ENCODE peak calls at places on chromosomes 16 and 17, in eight cellular contexts. One of them, this sample, is unnamed.

GRCh38 chr16:57999366-57999970 is 1.0 kb downstream of the ZNF319 start:
- DNase-seq in CD8-positive, alpha-beta memory T cell: no peak
- DNase-seq in CD4-positive, alpha-beta T cell: peak; percentile 47
- DNase-seq in GM12865: peak; percentile 35
- DNase-seq in EL: peak; percentile 44
- DNase-seq in iPS-NIHi11: no peak
- DNase-seq in activated gamma-delta T cell treated with anti-CD3 and anti-CD28 coated beads, Interleukin-2, amount 50 U/mL, for 16 hours: no peak
- DNase-seq in T-helper 1 cell: peak; percentile 49
- DNase-seq in this sample: no peak

GRCh38 chr16:67456383-67457140 is 24.4 kb downstream of the ATP6V0D1 start:
- DNase-seq in CD8-positive, alpha-beta memory T cell: no peak
- DNase-seq in CD4-positive, alpha-beta T cell: no peak
- DNase-seq in GM12865: no peak
- DNase-seq in EL: peak; percentile 20
- DNase-seq in iPS-NIHi11: peak; percentile 66
- DNase-seq in activated gamma-delta T cell treated with anti-CD3 and anti-CD28 coated beads, Interleukin-2, amount 50 U/mL, for 16 hours: no peak
- DNase-seq in T-helper 1 cell: no peak
- DNase-seq in this sample: peak; percentile 74

GRCh38 chr16:55341681-55342080 is 17.7 kb downstream of the IRX6 start:
- DNase-seq in CD8-positive, alpha-beta memory T cell: no peak
- DNase-seq in CD4-positive, alpha-beta T cell: no peak
- DNase-seq in GM12865: no peak
- DNase-seq in EL: no peak
- DNase-seq in iPS-NIHi11: no peak
- DNase-seq in activated gamma-delta T cell treated with anti-CD3 and anti-CD28 coated beads, Interleukin-2, amount 50 U/mL, for 16 hours: no peak
- DNase-seq in T-helper 1 cell: no peak
- DNase-seq in this sample: no peak

GRCh38 chr16:85420501-85421337 is 192.4 kb upstream of the GSE1 start:
- DNase-seq in CD8-positive, alpha-beta memory T cell: peak; percentile 74
- DNase-seq in CD4-positive, alpha-beta T cell: peak; percentile 80
- DNase-seq in GM12865: peak; percentile 71
- DNase-seq in EL: peak; percentile 39
- DNase-seq in iPS-NIHi11: peak; percentile 95
- DNase-seq in activated gamma-delta T cell treated with anti-CD3 and anti-CD28 coated beads, Interleukin-2, amount 50 U/mL, for 16 hours: peak; percentile 67
- DNase-seq in T-helper 1 cell: peak; percentile 69
- DNase-seq in this sample: peak; percentile 69

GRCh38 chr17:78290671-78291070 is 59.2 kb downstream of the TMEM235 start:
- DNase-seq in CD8-positive, alpha-beta memory T cell: no peak
- DNase-seq in CD4-positive, alpha-beta T cell: no peak
- DNase-seq in GM12865: no peak
- DNase-seq in EL: no peak
- DNase-seq in iPS-NIHi11: no peak
- DNase-seq in activated gamma-delta T cell treated with anti-CD3 and anti-CD28 coated beads, Interleukin-2, amount 50 U/mL, for 16 hours: no peak
- DNase-seq in T-helper 1 cell: no peak
- DNase-seq in this sample: no peak

GRCh38 chr17:6413073-6413472 is 21.8 kb downstream of the AIPL1 start:
- DNase-seq in CD8-positive, alpha-beta memory T cell: no peak
- DNase-seq in CD4-positive, alpha-beta T cell: no peak
- DNase-seq in GM12865: peak; percentile 32
- DNase-seq in EL: peak; percentile 40
- DNase-seq in iPS-NIHi11: peak; percentile 62
- DNase-seq in activated gamma-delta T cell treated with anti-CD3 and anti-CD28 coated beads, Interleukin-2, amount 50 U/mL, for 16 hours: no peak
- DNase-seq in T-helper 1 cell: peak; percentile 13
- DNase-seq in this sample: peak; percentile 82

GRCh38 chr17:62901544-62901943 is 64.5 kb upstream of the TANC2 start:
- DNase-seq in CD8-positive, alpha-beta memory T cell: no peak
- DNase-seq in CD4-positive, alpha-beta T cell: no peak
- DNase-seq in GM12865: no peak
- DNase-seq in EL: no peak
- DNase-seq in iPS-NIHi11: no peak
- DNase-seq in activated gamma-delta T cell treated with anti-CD3 and anti-CD28 coated beads, Interleukin-2, amount 50 U/mL, for 16 hours: no peak
- DNase-seq in T-helper 1 cell: no peak
- DNase-seq in this sample: no peak

GRCh38 chr16:57150682-57151330 is 35.0 kb downstream of the PSME3IP1 start:
- DNase-seq in CD8-positive, alpha-beta memory T cell: no peak
- DNase-seq in CD4-positive, alpha-beta T cell: no peak
- DNase-seq in GM12865: no peak
- DNase-seq in EL: no peak
- DNase-seq in iPS-NIHi11: no peak
- DNase-seq in activated gamma-delta T cell treated with anti-CD3 and anti-CD28 coated beads, Interleukin-2, amount 50 U/mL, for 16 hours: no peak
- DNase-seq in T-helper 1 cell: no peak
- DNase-seq in this sample: peak; percentile 19

GRCh38 chr17:79452706-79453105 is 158.1 kb downstream of the RBFOX3 start:
- DNase-seq in CD8-positive, alpha-beta memory T cell: no peak
- DNase-seq in CD4-positive, alpha-beta T cell: no peak
- DNase-seq in GM12865: no peak
- DNase-seq in EL: no peak
- DNase-seq in iPS-NIHi11: no peak
- DNase-seq in activated gamma-delta T cell treated with anti-CD3 and anti-CD28 coated beads, Interleukin-2, amount 50 U/mL, for 16 hours: no peak
- DNase-seq in T-helper 1 cell: no peak
- DNase-seq in this sample: no peak

GRCh38 chr17:29076722-29077121 is 33.8 kb downstream of the PIPOX start:
- DNase-seq in CD8-positive, alpha-beta memory T cell: no peak
- DNase-seq in CD4-positive, alpha-beta T cell: no peak
- DNase-seq in GM12865: no peak
- DNase-seq in EL: no peak
- DNase-seq in iPS-NIHi11: no peak
- DNase-seq in activated gamma-delta T cell treated with anti-CD3 and anti-CD28 coated beads, Interleukin-2, amount 50 U/mL, for 16 hours: no peak
- DNase-seq in T-helper 1 cell: no peak
- DNase-seq in this sample: peak; percentile 76

GRCh38 chr16:55543470-55543869 is 23.0 kb upstream of the CAPNS2 start:
- DNase-seq in CD8-positive, alpha-beta memory T cell: no peak
- DNase-seq in CD4-positive, alpha-beta T cell: no peak
- DNase-seq in GM12865: no peak
- DNase-seq in EL: peak; percentile 42
- DNase-seq in iPS-NIHi11: no peak
- DNase-seq in activated gamma-delta T cell treated with anti-CD3 and anti-CD28 coated beads, Interleukin-2, amount 50 U/mL, for 16 hours: no peak
- DNase-seq in T-helper 1 cell: no peak
- DNase-seq in this sample: peak; percentile 66

GRCh38 chr17:65690626-65691310 is 129.3 kb upstream of the AXIN2 start:
- DNase-seq in CD8-positive, alpha-beta memory T cell: no peak
- DNase-seq in CD4-positive, alpha-beta T cell: no peak
- DNase-seq in GM12865: peak; percentile 33
- DNase-seq in EL: no peak
- DNase-seq in iPS-NIHi11: no peak
- DNase-seq in activated gamma-delta T cell treated with anti-CD3 and anti-CD28 coated beads, Interleukin-2, amount 50 U/mL, for 16 hours: no peak
- DNase-seq in T-helper 1 cell: no peak
- DNase-seq in this sample: no peak

GRCh38 chr16:5065813-5066212 is at the start of gene C16orf89:
- DNase-seq in CD8-positive, alpha-beta memory T cell: no peak
- DNase-seq in CD4-positive, alpha-beta T cell: no peak
- DNase-seq in GM12865: no peak
- DNase-seq in EL: no peak
- DNase-seq in iPS-NIHi11: no peak
- DNase-seq in activated gamma-delta T cell treated with anti-CD3 and anti-CD28 coated beads, Interleukin-2, amount 50 U/mL, for 16 hours: no peak
- DNase-seq in T-helper 1 cell: no peak
- DNase-seq in this sample: no peak

GRCh38 chr16:20898938-20899502 is 1.1 kb downstream of the DCUN1D3 start:
- DNase-seq in CD8-positive, alpha-beta memory T cell: no peak
- DNase-seq in CD4-positive, alpha-beta T cell: no peak
- DNase-seq in GM12865: no peak
- DNase-seq in EL: peak; percentile 80
- DNase-seq in iPS-NIHi11: no peak
- DNase-seq in activated gamma-delta T cell treated with anti-CD3 and anti-CD28 coated beads, Interleukin-2, amount 50 U/mL, for 16 hours: no peak
- DNase-seq in T-helper 1 cell: no peak
- DNase-seq in this sample: no peak

GRCh38 chr17:17054636-17055035 is 12.4 kb downstream of the MPRIP start:
- DNase-seq in CD8-positive, alpha-beta memory T cell: no peak
- DNase-seq in CD4-positive, alpha-beta T cell: no peak
- DNase-seq in GM12865: no peak
- DNase-seq in EL: no peak
- DNase-seq in iPS-NIHi11: no peak
- DNase-seq in activated gamma-delta T cell treated with anti-CD3 and anti-CD28 coated beads, Interleukin-2, amount 50 U/mL, for 16 hours: no peak
- DNase-seq in T-helper 1 cell: no peak
- DNase-seq in this sample: no peak

GRCh38 chr17:31386542-31387075 is 4.9 kb upstream of the RAB11FIP4 start:
- DNase-seq in CD8-positive, alpha-beta memory T cell: no peak
- DNase-seq in CD4-positive, alpha-beta T cell: no peak
- DNase-seq in GM12865: no peak
- DNase-seq in EL: no peak
- DNase-seq in iPS-NIHi11: no peak
- DNase-seq in activated gamma-delta T cell treated with anti-CD3 and anti-CD28 coated beads, Interleukin-2, amount 50 U/mL, for 16 hours: no peak
- DNase-seq in T-helper 1 cell: no peak
- DNase-seq in this sample: no peak

GRCh38 chr16:9351841-9352434 is 260.5 kb downstream of the HAPSTR1 start:
- DNase-seq in CD8-positive, alpha-beta memory T cell: no peak
- DNase-seq in CD4-positive, alpha-beta T cell: no peak
- DNase-seq in GM12865: no peak
- DNase-seq in EL: no peak
- DNase-seq in iPS-NIHi11: no peak
- DNase-seq in activated gamma-delta T cell treated with anti-CD3 and anti-CD28 coated beads, Interleukin-2, amount 50 U/mL, for 16 hours: no peak
- DNase-seq in T-helper 1 cell: no peak
- DNase-seq in this sample: no peak

GRCh38 chr17:44758414-44759095 is at the start of gene ADAM11:
- DNase-seq in CD8-positive, alpha-beta memory T cell: no peak
- DNase-seq in CD4-positive, alpha-beta T cell: no peak
- DNase-seq in GM12865: no peak
- DNase-seq in EL: no peak
- DNase-seq in iPS-NIHi11: peak; percentile 85
- DNase-seq in activated gamma-delta T cell treated with anti-CD3 and anti-CD28 coated beads, Interleukin-2, amount 50 U/mL, for 16 hours: no peak
- DNase-seq in T-helper 1 cell: no peak
- DNase-seq in this sample: peak; percentile 69

GRCh38 chr16:79811541-79811940 is 211.0 kb upstream of the MAF start:
- DNase-seq in CD8-positive, alpha-beta memory T cell: no peak
- DNase-seq in CD4-positive, alpha-beta T cell: no peak
- DNase-seq in GM12865: no peak
- DNase-seq in EL: no peak
- DNase-seq in iPS-NIHi11: no peak
- DNase-seq in activated gamma-delta T cell treated with anti-CD3 and anti-CD28 coated beads, Interleukin-2, amount 50 U/mL, for 16 hours: no peak
- DNase-seq in T-helper 1 cell: no peak
- DNase-seq in this sample: no peak

GRCh38 chr16:84541999-84542876 is 37.8 kb upstream of the MEAK7 start:
- DNase-seq in CD8-positive, alpha-beta memory T cell: no peak
- DNase-seq in CD4-positive, alpha-beta T cell: no peak
- DNase-seq in GM12865: no peak
- DNase-seq in EL: peak; percentile 36
- DNase-seq in iPS-NIHi11: no peak
- DNase-seq in activated gamma-delta T cell treated with anti-CD3 and anti-CD28 coated beads, Interleukin-2, amount 50 U/mL, for 16 hours: no peak
- DNase-seq in T-helper 1 cell: no peak
- DNase-seq in this sample: no peak

GRCh38 chr16:25027781-25028180 is 12.6 kb upstream of the ARHGAP17 start:
- DNase-seq in CD8-positive, alpha-beta memory T cell: no peak
- DNase-seq in CD4-positive, alpha-beta T cell: no peak
- DNase-seq in GM12865: no peak
- DNase-seq in EL: no peak
- DNase-seq in iPS-NIHi11: no peak
- DNase-seq in activated gamma-delta T cell treated with anti-CD3 and anti-CD28 coated beads, Interleukin-2, amount 50 U/mL, for 16 hours: no peak
- DNase-seq in T-helper 1 cell: no peak
- DNase-seq in this sample: no peak

GRCh38 chr17:82212331-82213250 is at the start of gene CCDC57:
- DNase-seq in CD8-positive, alpha-beta memory T cell: no peak
- DNase-seq in CD4-positive, alpha-beta T cell: peak; percentile 69
- DNase-seq in GM12865: peak; percentile 91
- DNase-seq in EL: peak; percentile 79
- DNase-seq in iPS-NIHi11: peak; percentile 98
- DNase-seq in activated gamma-delta T cell treated with anti-CD3 and anti-CD28 coated beads, Interleukin-2, amount 50 U/mL, for 16 hours: no peak
- DNase-seq in T-helper 1 cell: peak; percentile 75
- DNase-seq in this sample: peak; percentile 83

GRCh38 chr17:70270554-70270953 is 101.2 kb downstream of the KCNJ2 start:
- DNase-seq in CD8-positive, alpha-beta memory T cell: no peak
- DNase-seq in CD4-positive, alpha-beta T cell: no peak
- DNase-seq in GM12865: no peak
- DNase-seq in EL: no peak
- DNase-seq in iPS-NIHi11: no peak
- DNase-seq in activated gamma-delta T cell treated with anti-CD3 and anti-CD28 coated beads, Interleukin-2, amount 50 U/mL, for 16 hours: no peak
- DNase-seq in T-helper 1 cell: no peak
- DNase-seq in this sample: no peak

GRCh38 chr17:44557653-44558285 is 485 bp downstream of the FZD2 start:
- DNase-seq in CD8-positive, alpha-beta memory T cell: no peak
- DNase-seq in CD4-positive, alpha-beta T cell: peak; percentile 44
- DNase-seq in GM12865: peak; percentile 41
- DNase-seq in EL: peak; percentile 66
- DNase-seq in iPS-NIHi11: no peak
- DNase-seq in activated gamma-delta T cell treated with anti-CD3 and anti-CD28 coated beads, Interleukin-2, amount 50 U/mL, for 16 hours: no peak
- DNase-seq in T-helper 1 cell: peak; percentile 37
- DNase-seq in this sample: peak; percentile 64

GRCh38 chr17:6713130-6713917 is at the start of gene SLC13A5:
- DNase-seq in CD8-positive, alpha-beta memory T cell: no peak
- DNase-seq in CD4-positive, alpha-beta T cell: no peak
- DNase-seq in GM12865: no peak
- DNase-seq in EL: peak; percentile 59
- DNase-seq in iPS-NIHi11: peak; percentile 90
- DNase-seq in activated gamma-delta T cell treated with anti-CD3 and anti-CD28 coated beads, Interleukin-2, amount 50 U/mL, for 16 hours: no peak
- DNase-seq in T-helper 1 cell: no peak
- DNase-seq in this sample: peak; percentile 91

GRCh38 chr16:22092143-22092933 is at the start of gene VWA3A:
- DNase-seq in CD8-positive, alpha-beta memory T cell: no peak
- DNase-seq in CD4-positive, alpha-beta T cell: no peak
- DNase-seq in GM12865: no peak
- DNase-seq in EL: peak; percentile 51
- DNase-seq in iPS-NIHi11: peak; percentile 75
- DNase-seq in activated gamma-delta T cell treated with anti-CD3 and anti-CD28 coated beads, Interleukin-2, amount 50 U/mL, for 16 hours: no peak
- DNase-seq in T-helper 1 cell: no peak
- DNase-seq in this sample: peak; percentile 80

This sample was measured in GM23338.